ENCODE peak calls at places on chromosomes 7 and 10, in five cellular contexts. F is lower lobe of right lung, L is BE2C, N is adrenal gland, A is mucosa of descending colon. I is an unnamed sample.

GRCh38 chr7:96414931-96415292 is 93.0 kb upstream of the SLC25A13 start:
- DNase-seq in F (no peak), L (peak), N (peak), A (peak), I (peak)

GRCh38 chr7:148670374-148670773 is 28.3 kb upstream of the CUL1 start:
- DNase-seq in F (no peak), L (no peak), N (no peak), A (no peak), I (no peak)

GRCh38 chr10:90451283-90451682 is 406.6 kb downstream of the HTR7 start:
- DNase-seq in L (no peak), A (no peak), F (no peak), N (no peak), I (no peak)

GRCh38 chr10:17038627-17039026 is 91.0 kb downstream of the CUBN start:
- DNase-seq in F (no peak), N (no peak), L (no peak), A (no peak), I (no peak)

GRCh38 chr10:8404721-8405120 is 350.2 kb downstream of the GATA3 start:
- DNase-seq in A (peak), L (no peak), F (no peak), N (no peak), I (no peak)

GRCh38 chr7:130294314-130294713 is 1.4 kb downstream of the CPA4 start:
- DNase-seq in F (no peak), A (no peak), L (no peak), N (no peak), I (peak)

GRCh38 chr7:44382459-44383300 is 57.3 kb upstream of the CAMK2B start:
- DNase-seq in F (no peak), L (no peak), N (peak), A (no peak), I (no peak)

GRCh38 chr7:130149575-130150139 is 55.5 kb downstream of the TMEM209 start:
- DNase-seq in N (no peak), A (peak), L (no peak), F (no peak), I (peak)

GRCh38 chr7:6015917-6016652 is 7.0 kb downstream of the AIMP2 start:
- DNase-seq in L (peak), A (no peak), F (peak), N (peak), I (no peak)

GRCh38 chr10:88282876-88283275 is 300.2 kb downstream of the RNLS start:
- DNase-seq in F (no peak), L (no peak), N (no peak), A (no peak), I (no peak)

GRCh38 chr10:5538892-5539651 is 14.3 kb downstream of the CALML3 start:
- DNase-seq in F (peak), L (no peak), N (no peak), A (no peak), I (no peak)

GRCh38 chr10:46084321-46085165 is 38.5 kb upstream of the MSMB start:
- DNase-seq in L (no peak), A (no peak), F (no peak), N (no peak), I (no peak)

GRCh38 chr7:104993217-104993857 is 20.7 kb upstream of the KMT2E start:
- DNase-seq in A (no peak), N (no peak), L (no peak), F (no peak), I (no peak)

GRCh38 chr7:36227223-36227622 is 74.2 kb downstream of the EEPD1 start:
- DNase-seq in N (no peak), F (no peak), L (no peak), A (peak), I (no peak)

GRCh38 chr7:135936497-135937217 is 40.5 kb downstream of the MTPN start:
- DNase-seq in F (no peak), N (no peak), A (no peak), L (no peak), I (no peak)

GRCh38 chr10:69176823-69177222 is 3.2 kb upstream of the SUPV3L1 start:
- DNase-seq in A (no peak), N (no peak), F (no peak), L (no peak), I (no peak)

GRCh38 chr7:74598558-74598957 is 59.0 kb upstream of the GTF2I start:
- DNase-seq in A (no peak), N (peak), L (no peak), F (no peak), I (no peak)

GRCh38 chr7:15764986-15765385 is 78.5 kb upstream of the MEOX2 start:
- DNase-seq in F (no peak), N (no peak), L (no peak), A (no peak), I (no peak)

GRCh38 chr7:116511552-116512523 is 12.3 kb downstream of the CAV2 start:
- DNase-seq in L (no peak), N (no peak), A (peak), F (no peak), I (peak)

GRCh38 chr10:21372651-21373410 is 152.7 kb downstream of the SKIDA1 start:
- DNase-seq in A (peak), F (peak), N (peak), L (no peak), I (peak)

GRCh38 chr10:32141018-32141807 is 85.0 kb upstream of the KIF5B start:
- DNase-seq in N (no peak), L (no peak), F (no peak), A (peak), I (no peak)

GRCh38 chr10:69901623-69902505 is 100.2 kb downstream of the COL13A1 start:
- DNase-seq in N (peak), A (peak), F (peak), L (peak), I (peak)

GRCh38 chr7:102182016-102182415 is 104.7 kb upstream of the SH2B2 start:
- DNase-seq in F (no peak), N (no peak), A (no peak), L (no peak), I (no peak)

GRCh38 chr10:62687230-62687748 is 117.2 kb upstream of the ADO start:
- DNase-seq in A (no peak), F (no peak), L (no peak), N (no peak), I (peak)

GRCh38 chr7:1692500-1693418 is 22.7 kb downstream of the ELFN1 start:
- DNase-seq in F (peak), N (peak), L (no peak), A (no peak), I (no peak)

GRCh38 chr7:130909881-130910672 is 176.1 kb upstream of the KLF14 start:
- DNase-seq in F (no peak), N (no peak), L (no peak), A (no peak), I (no peak)

GRCh38 chr7:3037259-3037658 is 6.4 kb downstream of the CARD11 start:
- DNase-seq in N (no peak), A (no peak), L (no peak), F (no peak), I (no peak)

GRCh38 chr10:8049151-8049873 is 5.2 kb upstream of the GATA3 start:
- DNase-seq in L (peak), N (no peak), F (no peak), A (no peak), I (no peak)

GRCh38 chr10:31036209-31036608 is 4.5 kb upstream of the ZNF438 start:
- DNase-seq in F (no peak), L (no peak), A (no peak), N (no peak), I (no peak)

GRCh38 chr10:91711885-91712284 is 79.0 kb upstream of the PPP1R3C start:
- DNase-seq in A (no peak), N (no peak), L (no peak), F (no peak), I (no peak)

GRCh38 chr10:91707236-91707635 is 74.4 kb upstream of the PPP1R3C start:
- DNase-seq in F (no peak), L (no peak), N (no peak), A (no peak), I (no peak)

GRCh38 chr10:91708174-91708861 is 75.4 kb upstream of the PPP1R3C start:
- DNase-seq in F (no peak), A (no peak), N (no peak), L (no peak), I (no peak)

GRCh38 chr10:91712315-91712714 is 79.4 kb upstream of the PPP1R3C start:
- DNase-seq in A (no peak), L (no peak), N (no peak), F (no peak), I (no peak)

GRCh38 chr10:91709394-91709798 is 76.5 kb upstream of the PPP1R3C start:
- DNase-seq in F (no peak), L (no peak), A (no peak), N (no peak), I (no peak)
- H3K4me3 ChIP-seq in F (no peak), L (no peak), A (no peak), N (no peak), I (no peak)

GRCh38 chr10:116767235-116767634 is 24.9 kb upstream of the HSPA12A start:
- DNase-seq in N (no peak), F (no peak), A (peak), L (no peak), I (no peak)
- H3K4me3 ChIP-seq in N (no peak), F (no peak), A (no peak), L (no peak), I (no peak)

DNA sequence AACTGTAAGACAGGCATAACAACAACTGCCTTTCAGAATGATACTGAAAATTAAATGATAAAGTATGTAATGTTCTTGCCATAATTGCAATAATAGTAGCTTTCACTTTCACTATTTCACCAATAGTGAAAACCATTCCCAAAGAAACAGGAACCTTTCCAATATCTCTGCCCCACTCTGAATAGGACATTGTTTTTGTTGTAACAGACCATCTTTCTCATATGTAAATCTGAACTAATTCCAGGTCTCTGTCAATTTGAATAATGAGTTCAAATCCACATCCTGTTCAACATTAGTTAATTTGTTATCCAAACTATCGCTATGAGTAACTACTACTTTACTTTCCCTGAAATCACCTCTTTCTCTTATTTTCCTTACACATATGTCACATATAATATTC is 148.0 kb downstream of the LRRN3 start:
- DNase-seq in A (no peak), F (no peak), L (no peak), N (no peak), I (no peak)
- H3K4me3 ChIP-seq in A (no peak), F (peak), L (no peak), N (no peak), I (no peak)

DNA sequence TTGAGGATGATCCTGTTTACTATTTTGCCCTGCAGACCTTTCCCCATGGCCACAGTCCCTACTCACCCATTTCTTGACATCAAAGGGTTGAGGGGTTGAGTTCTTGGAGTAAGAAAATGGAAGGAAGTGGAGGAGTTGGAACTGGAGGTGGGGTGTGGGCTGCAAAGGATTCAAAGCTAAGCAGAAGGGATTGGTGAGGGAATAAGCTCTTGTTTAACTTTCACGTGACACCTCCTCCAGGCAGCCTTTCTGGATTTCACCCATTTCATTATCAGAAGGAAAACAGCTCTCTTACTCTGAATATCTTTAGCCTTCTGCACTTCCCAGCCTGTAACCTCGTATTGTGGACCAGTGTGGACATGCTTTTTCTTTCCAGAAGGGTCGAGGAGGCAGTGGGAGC is 13.7 kb downstream of the MOSPD3 start:
- DNase-seq in F (no peak), N (no peak), A (no peak), L (no peak), I (no peak)
- H3K4me3 ChIP-seq in F (peak), N (no peak), A (no peak), L (peak), I (no peak)

GRCh38 chr10:125155669-125156068 is 4.7 kb downstream of the CTBP2 start:
- DNase-seq in L (no peak), A (no peak), F (no peak), N (no peak), I (no peak)

GRCh38 chr10:125155101-125155500 is 5.3 kb downstream of the CTBP2 start:
- DNase-seq in N (no peak), F (no peak), A (peak), L (no peak), I (no peak)

GRCh38 chr10:125156196-125156595 is 4.2 kb downstream of the CTBP2 start:
- DNase-seq in N (no peak), L (no peak), F (no peak), A (no peak), I (no peak)

GRCh38 chr10:125157473-125157865 is 2.9 kb downstream of the CTBP2 start:
- DNase-seq in N (no peak), F (no peak), L (no peak), A (no peak), I (no peak)

GRCh38 chr10:125156739-125157472 is 3.5 kb downstream of the CTBP2 start:
- DNase-seq in F (no peak), N (no peak), A (peak), L (no peak), I (no peak)
- H3K4me3 ChIP-seq in F (peak), N (no peak), A (no peak), L (peak), I (no peak)